ENCODE peak calls at places on chromosomes 12 and 14, in six cellular contexts. Z is lower lobe of right lung; I is breast epithelium; E is GM12864; R is CD4-positive, alpha-beta T cell; N is fibroblast of pulmonary artery. U is an unnamed sample.

GRCh38 chr14:51783765-51784164 is 76.6 kb upstream of the GNG2 start:
- DNase-seq in Z (no peak), I (no peak), E (no peak), R (no peak), N (peak), U (no peak)

GRCh38 chr12:31737345-31737744 is 8.5 kb upstream of the AMN1 start:
- DNase-seq in Z (no peak), I (no peak), E (no peak), R (no peak), N (no peak), U (no peak)

GRCh38 chr14:76153919-76154318 is 2.2 kb downstream of the GPATCH2L start:
- DNase-seq in Z (no peak), I (no peak), E (no peak), R (no peak), N (no peak), U (no peak)

GRCh38 chr12:32080435-32080834 is 26.2 kb upstream of the BICD1 start:
- DNase-seq in Z (no peak), I (no peak), E (no peak), R (no peak), N (no peak), U (no peak)

GRCh38 chr14:102089621-102090343 is 2.9 kb upstream of the HSP90AA1 start:
- DNase-seq in Z (no peak), I (no peak), E (no peak), R (no peak), N (no peak), U (no peak)

GRCh38 chr12:76591461-76591860 is 31.9 kb upstream of the OSBPL8 start:
- DNase-seq in Z (no peak), I (no peak), E (no peak), R (no peak), N (peak), U (no peak)

GRCh38 chr12:112282920-112283319 is 99.3 kb downstream of the HECTD4 start:
- DNase-seq in Z (no peak), I (no peak), E (no peak), R (no peak), N (no peak), U (no peak)

GRCh38 chr14:101048766-101049165 is 145.2 kb upstream of the RTL1 start:
- DNase-seq in Z (no peak), I (no peak), E (no peak), R (no peak), N (no peak), U (no peak)

GRCh38 chr12:12138203-12139154 is 67.7 kb downstream of the BCL2L14 start:
- DNase-seq in Z (no peak), I (no peak), E (no peak), R (no peak), N (no peak), U (no peak)

GRCh38 chr14:90870950-90871604 is 54.8 kb upstream of the TTC7B start:
- DNase-seq in Z (no peak), I (no peak), E (no peak), R (no peak), N (no peak), U (no peak)

GRCh38 chr12:2691001-2691339 is 103.8 kb upstream of the FKBP4 start:
- DNase-seq in Z (peak), I (no peak), E (no peak), R (peak), N (peak), U (no peak)

GRCh38 chr12:110004598-110004997 is 5.4 kb downstream of the ANKRD13A start:
- DNase-seq in Z (no peak), I (no peak), E (peak), R (no peak), N (no peak), U (no peak)

GRCh38 chr12:104526320-104526719 is 69.6 kb downstream of the CHST11 start:
- DNase-seq in Z (no peak), I (no peak), E (no peak), R (no peak), N (no peak), U (no peak)

GRCh38 chr12:72273851-72274284 is 1.7 kb downstream of the TRHDE start:
- DNase-seq in Z (no peak), I (no peak), E (no peak), R (no peak), N (no peak), U (no peak)

GRCh38 chr12:112858776-112859175 is 48.0 kb upstream of the OAS1 start:
- DNase-seq in Z (no peak), I (no peak), E (no peak), R (no peak), N (no peak), U (no peak)

GRCh38 chr14:68873379-68873778 is 80.5 kb upstream of the ZFP36L1 start:
- DNase-seq in Z (no peak), I (no peak), E (no peak), R (no peak), N (no peak), U (no peak)

GRCh38 chr12:91704446-91704845 is 441.2 kb downstream of the BTG1 start:
- DNase-seq in Z (no peak), I (no peak), E (no peak), R (no peak), N (peak), U (no peak)

DNA sequence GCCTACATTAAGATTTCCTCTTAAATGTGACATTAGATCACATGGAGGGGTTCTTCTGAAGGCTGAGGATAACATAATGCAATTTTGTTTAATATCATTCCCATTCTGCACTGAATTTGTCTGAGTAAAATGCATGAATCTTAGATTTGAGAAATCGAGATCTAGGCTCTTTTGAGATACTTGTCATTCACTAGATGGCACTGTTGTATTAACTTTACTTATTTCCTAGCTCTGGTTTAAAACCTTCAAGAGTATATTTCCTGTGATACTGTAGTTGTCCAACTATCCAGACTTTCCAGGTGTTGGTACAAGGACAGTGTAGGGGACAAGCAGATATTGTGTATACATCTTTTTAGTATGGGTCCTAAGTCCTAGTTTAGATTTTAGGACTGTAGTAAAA is 91.7 kb upstream of the SEL1L start:
- DNase-seq in Z (no peak), I (no peak), E (no peak), R (no peak), N (peak), U (no peak)
- TF ChIP-seq CTCF in Z (peak), I (peak), E (peak), R (no peak), N (no peak), U (no peak)

DNA sequence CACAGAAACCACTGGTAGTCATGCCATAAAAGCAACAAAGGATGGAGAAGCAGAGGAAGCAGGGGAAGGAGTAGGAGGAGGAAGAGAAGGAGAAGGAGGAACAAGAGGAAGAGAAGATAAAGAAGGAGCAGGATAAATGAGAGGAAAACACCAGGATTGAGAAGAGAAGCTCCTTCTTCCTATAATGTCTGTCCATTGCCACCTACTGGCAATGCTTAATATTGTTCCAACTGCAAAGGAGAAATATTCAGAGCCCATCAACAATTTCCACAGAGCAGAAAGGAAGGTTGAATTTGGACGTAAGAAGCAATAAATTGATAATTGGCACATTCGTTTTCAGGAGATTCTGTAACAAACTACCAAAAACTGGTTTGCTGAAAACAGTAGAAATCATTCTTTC is 898.4 kb downstream of the SLC16A7 start:
- DNase-seq in Z (no peak), I (no peak), E (no peak), R (no peak), N (peak), U (no peak)
- TF ChIP-seq CTCF in Z (peak), I (peak), E (peak), R (no peak), N (peak), U (peak)

GRCh38 chr12:52054231-52054837 is 3.1 kb downstream of the NR4A1 start:
- DNase-seq in Z (no peak), I (no peak), E (no peak), R (no peak), N (no peak), U (no peak)
- TF ChIP-seq CTCF in Z (no peak), I (no peak), E (no peak), R (no peak), N (no peak), U (no peak)

DNA sequence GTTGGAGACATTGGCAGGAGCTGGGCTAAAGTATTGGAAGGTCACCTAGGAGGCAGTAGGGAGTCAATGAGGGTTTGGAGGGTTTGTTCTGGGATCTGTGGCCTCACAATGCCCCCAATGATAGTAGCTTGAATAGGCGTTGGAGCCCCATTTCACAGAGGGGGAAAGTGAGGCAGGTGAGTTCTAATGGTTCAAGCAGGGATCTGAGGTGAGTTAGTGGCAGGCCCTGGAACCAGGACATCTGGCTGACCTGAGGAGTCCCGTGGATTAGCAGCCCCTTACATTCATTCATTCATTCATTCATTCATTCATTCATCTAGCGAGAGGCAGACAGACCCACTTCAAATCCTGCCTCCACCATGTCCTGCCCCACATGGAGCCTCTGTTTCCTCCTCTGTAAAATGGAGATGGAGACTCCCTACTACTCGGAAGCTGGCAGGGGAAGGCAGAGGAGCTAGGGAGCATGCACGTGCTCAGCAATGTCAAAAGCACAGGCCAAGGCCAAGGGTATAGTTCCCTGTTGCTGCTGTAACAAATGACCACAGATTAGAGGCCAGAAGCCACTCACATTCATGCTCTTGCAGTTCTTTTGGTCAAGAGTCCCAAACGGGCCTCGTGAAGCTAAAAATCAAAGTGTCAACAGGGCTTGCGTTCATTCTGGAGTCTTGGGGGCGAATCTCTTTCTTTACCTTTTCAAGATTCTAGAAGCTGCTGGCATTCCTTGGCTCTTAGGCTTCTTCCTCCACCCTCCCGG is 2.2 kb upstream of the TMEM119 start:
- DNase-seq in Z (no peak), I (no peak), E (no peak), R (no peak), N (no peak), U (no peak)
- TF ChIP-seq CTCF in Z (no peak), I (no peak), E (no peak), R (no peak), N (no peak), U (no peak)

GRCh38 chr12:102879144-102879763 is 37.8 kb downstream of the PAH start:
- DNase-seq in Z (peak), I (no peak), E (peak), R (no peak), N (peak), U (no peak)
- TF ChIP-seq CTCF in Z (peak), I (no peak), E (peak), R (no peak), N (no peak), U (no peak)

GRCh38 chr12:8697120-8697475 is 693 bp upstream of the RIMKLB start:
- DNase-seq in Z (no peak), I (no peak), E (no peak), R (no peak), N (peak), U (no peak)
- TF ChIP-seq CTCF in Z (no peak), I (no peak), E (no peak), R (no peak), N (no peak), U (no peak)

U was measured in CD14-positive monocyte.